ENCODE peak calls at places on chromosome 1, in four cellular contexts. S is uterus, J is mammary epithelial cell, E is fibroblast of lung. D is an unnamed sample.
A peak's percentile ranks its signal among the peaks of the same experiment; 100 is the strongest.

GRCh38 chr1:221732052-221732451 is 9.8 kb downstream of the DUSP10 start:
- DNase-seq in J (peak; percentile 4), E (no peak), S (no peak), D (no peak)

GRCh38 chr1:221841291-221841982 is 99.5 kb upstream of the DUSP10 start:
- DNase-seq in E (no peak), J (no peak), S (no peak), D (no peak)

GRCh38 chr1:94416901-94417701 is 1.1 kb upstream of the ABCD3 start:
- DNase-seq in J (peak; percentile 77), S (peak; percentile 47), E (peak; percentile 85), D (no peak)

GRCh38 chr1:6489799-6490180 is 1.7 kb downstream of the PLEKHG5 start:
- DNase-seq in S (peak; percentile 42), E (peak; percentile 70), J (peak; percentile 80), D (no peak)

GRCh38 chr1:95352767-95353166 is 118.8 kb downstream of the RWDD3 start:
- DNase-seq in S (no peak), E (no peak), J (no peak), D (no peak)

GRCh38 chr1:238329671-238330070 is 438.9 kb upstream of the ZP4 start:
- DNase-seq in E (no peak), S (no peak), J (no peak), D (no peak)

GRCh38 chr1:44775930-44776748 is 799 bp downstream of the RPS8 start:
- DNase-seq in J (peak; percentile 26), S (peak; percentile 36), E (peak; percentile 17), D (no peak)

GRCh38 chr1:56925193-56925592 is 40.6 kb downstream of the C8B start:
- DNase-seq in S (no peak), J (no peak), E (no peak), D (no peak)

GRCh38 chr1:29624747-29625420 is 388.6 kb downstream of the PTPRU start:
- DNase-seq in S (no peak), E (no peak), J (no peak), D (no peak)

GRCh38 chr1:244012232-244012631 is 38.9 kb upstream of the ZBTB18 start:
- DNase-seq in S (no peak), J (peak; percentile 48), E (peak; percentile 47), D (no peak)

GRCh38 chr1:116817582-116818064 is 63.4 kb downstream of the CD2 start:
- DNase-seq in S (no peak), E (peak; percentile 2), J (peak; percentile 63), D (no peak)

GRCh38 chr1:15933684-15934083 is 42.2 kb downstream of the ZBTB17 start:
- DNase-seq in S (no peak), E (no peak), J (no peak), D (no peak)

GRCh38 chr1:15937146-15937545 is 38.8 kb downstream of the ZBTB17 start:
- DNase-seq in S (no peak), J (no peak), E (no peak), D (no peak)

GRCh38 chr1:15934211-15935055 is 41.5 kb downstream of the ZBTB17 start:
- DNase-seq in S (no peak), J (no peak), E (no peak), D (no peak)

GRCh38 chr1:15936025-15936424 is 39.9 kb downstream of the ZBTB17 start:
- DNase-seq in J (no peak), E (no peak), S (no peak), D (no peak)

DNA sequence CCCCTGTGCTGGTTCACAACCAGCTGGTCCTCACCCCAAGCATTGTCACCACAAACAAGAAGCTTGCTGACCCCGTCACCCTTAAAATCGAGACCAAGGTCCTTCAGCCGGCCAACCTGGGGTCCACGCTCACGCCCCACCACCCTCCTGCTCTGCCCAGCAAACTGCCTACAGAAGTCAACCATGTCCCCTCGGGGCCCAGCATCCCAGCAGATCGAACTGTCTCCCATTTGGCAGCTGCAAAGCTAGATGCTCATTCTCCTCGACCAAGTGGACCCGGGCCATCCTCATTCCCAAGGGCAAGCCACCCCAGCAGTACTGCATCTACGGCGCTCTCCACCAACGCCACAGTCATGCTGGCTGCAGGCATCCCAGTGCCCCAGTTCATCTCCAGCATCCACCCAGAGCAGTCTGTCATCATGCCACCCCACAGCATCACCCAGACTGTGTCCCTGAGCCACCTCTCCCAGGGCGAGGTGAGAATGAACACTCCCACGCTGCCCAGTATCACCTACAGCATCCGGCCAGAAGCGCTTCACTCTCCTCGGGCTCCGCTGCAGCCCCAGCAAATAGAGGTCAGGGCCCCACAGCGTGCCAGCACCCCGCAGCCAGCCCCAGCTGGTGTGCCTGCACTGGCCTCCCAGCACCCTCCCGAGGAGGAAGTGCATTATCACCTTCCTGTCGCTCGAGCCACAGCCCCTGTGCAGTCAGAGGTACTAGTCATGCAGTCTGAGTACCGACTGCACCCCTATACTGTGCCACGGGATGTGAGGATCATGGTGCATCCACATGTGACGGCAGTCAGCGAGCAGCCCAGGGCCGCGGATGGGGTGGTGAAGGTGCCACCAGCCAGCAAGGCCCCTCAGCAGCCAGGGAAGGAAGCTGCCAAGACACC is 40.6 kb downstream of the ZBTB17 start:
- DNase-seq in S (no peak), J (no peak), E (no peak), D (no peak)
- H3K36me3 ChIP-seq in S (no peaks in the 10 kb centered on the region), J (peaks cover 25% of the 10 kb centered on the region), E (peaks cover 16% of the 10 kb centered on the region), D (no peaks in the 10 kb centered on the region)

GRCh38 chr1:109383087-109383779 is 14.5 kb downstream of the SORT1 start:
- DNase-seq in S (no peak), E (no peak), J (no peak), D (no peak)

GRCh38 chr1:109379422-109379821 is 18.3 kb downstream of the SORT1 start:
- DNase-seq in J (no peak), E (peak; percentile 64), S (no peak), D (no peak)

GRCh38 chr1:109381573-109381972 is 16.1 kb downstream of the SORT1 start:
- DNase-seq in S (no peak), E (no peak), J (no peak), D (no peak)

GRCh38 chr1:109377698-109378097 is 20.0 kb downstream of the SORT1 start:
- DNase-seq in J (no peak), S (no peak), E (no peak), D (no peak)

DNA sequence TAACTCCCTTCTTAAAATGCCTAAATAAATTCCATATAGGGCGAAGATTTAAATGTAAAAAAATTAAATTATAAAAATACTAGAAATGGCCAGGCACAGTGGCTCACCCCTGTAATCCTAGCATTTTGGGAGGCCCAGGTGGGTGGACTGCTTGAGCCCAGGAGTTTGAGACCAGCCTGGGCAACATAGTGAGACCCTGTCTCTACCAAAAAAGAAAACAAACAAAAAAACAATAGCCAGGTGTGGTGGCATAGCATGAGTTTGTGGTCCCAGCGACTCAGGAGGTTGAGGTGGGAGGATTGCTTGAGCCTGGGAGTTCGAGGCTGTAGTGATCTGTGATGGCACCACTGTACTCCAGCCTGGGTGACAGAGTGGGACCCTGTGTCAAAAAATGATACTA is 17.8 kb downstream of the SORT1 start:
- DNase-seq in S (no peak), E (no peak), J (no peak), D (no peak)
- H3K27ac ChIP-seq in S (no peak overlapping the region), E (no peak overlapping the region), J (no peak overlapping the region), D (peak overlapping the region; percentile 8)

GRCh38 chr1:216722841-216723240 is 388 bp downstream of the ESRRG start:
- DNase-seq in J (no peak), S (no peak), E (no peak), D (no peak)

GRCh38 chr1:216726435-216726834 is 3.2 kb upstream of the ESRRG start:
- DNase-seq in J (no peak), E (no peak), S (no peak), D (no peak)

GRCh38 chr1:216721878-216722277 is 1.4 kb downstream of the ESRRG start:
- DNase-seq in E (no peak), S (no peak), J (no peak), D (no peak)

DNA sequence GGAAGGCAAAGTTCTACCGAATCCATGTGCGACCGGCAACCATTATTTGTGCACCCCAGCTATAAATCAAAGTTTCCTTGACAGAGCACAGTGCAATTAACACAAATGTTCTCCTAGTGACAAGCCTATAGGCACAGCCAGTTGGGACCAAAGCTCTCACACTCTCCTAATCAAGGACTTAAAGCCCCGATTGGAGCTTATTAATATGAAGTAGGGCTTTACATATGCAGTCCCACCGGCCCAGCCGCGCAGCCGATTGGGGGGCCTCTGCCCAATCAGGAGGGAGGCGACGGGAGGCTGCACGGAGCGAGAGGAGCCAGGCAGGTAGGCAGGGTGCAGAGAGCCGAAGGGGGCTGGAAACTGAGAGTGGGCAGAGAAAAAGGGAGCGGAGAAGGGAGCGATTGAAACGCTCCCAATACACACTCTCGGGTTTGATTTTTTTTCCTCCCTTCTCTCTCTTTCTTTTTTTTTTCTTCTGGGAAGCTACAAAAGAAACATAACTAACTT is at the start of gene ESRRG:
- DNase-seq in E (no peak), J (no peak), S (no peak), D (no peak)
- H3K27me3 ChIP-seq in E (no peaks in the 10 kb centered on the region), J (peaks cover 13% of the 10 kb centered on the region), S (peaks cover 37% of the 10 kb centered on the region), D (peaks cover 25% of the 10 kb centered on the region)

DNA sequence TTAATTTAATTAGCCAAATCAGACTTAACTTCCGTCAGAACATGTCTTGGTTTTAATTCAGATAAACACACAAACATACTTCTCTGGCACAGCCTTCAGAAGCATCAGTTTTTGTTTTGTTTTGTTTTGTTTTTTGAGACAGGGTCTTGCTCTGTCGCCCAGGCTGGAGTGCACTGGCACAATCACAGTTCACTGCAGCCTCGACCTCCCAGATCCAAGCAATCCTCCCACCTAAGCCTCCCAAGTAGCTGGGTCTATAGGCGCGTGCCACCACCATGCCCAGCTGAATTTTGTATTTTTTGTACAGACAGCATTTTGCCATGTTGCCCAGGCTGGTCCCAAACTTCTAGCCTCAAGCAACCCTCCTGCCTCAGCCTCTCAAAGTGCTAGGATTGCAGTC is 34.7 kb downstream of the MDM4 start:
- DNase-seq in S (no peak), J (no peak), E (no peak), D (no peak)
- H3K36me3 ChIP-seq in S (no peaks in the 10 kb centered on the region), J (peaks cover 30% of the 10 kb centered on the region), E (peaks cover 6% of the 10 kb centered on the region), D (no peaks in the 10 kb centered on the region)

GRCh38 chr1:99198377-99198776 is 65.9 kb upstream of the PLPPR4 start:
- DNase-seq in S (no peak), E (no peak), J (no peak), D (no peak)
- H3K27ac ChIP-seq in S (no peak overlapping the region), E (no peak overlapping the region), J (no peak overlapping the region), D (no peak overlapping the region)

GRCh38 chr1:212070720-212071302 is 35.3 kb downstream of the DTL start:
- DNase-seq in E (peak; percentile 78), J (peak; percentile 25), S (no peak), D (no peak)
- H3K27me3 ChIP-seq in E (no peaks in the 10 kb centered on the region), J (no peaks in the 10 kb centered on the region), S (no peaks in the 10 kb centered on the region), D (no peaks in the 10 kb centered on the region)

DNA sequence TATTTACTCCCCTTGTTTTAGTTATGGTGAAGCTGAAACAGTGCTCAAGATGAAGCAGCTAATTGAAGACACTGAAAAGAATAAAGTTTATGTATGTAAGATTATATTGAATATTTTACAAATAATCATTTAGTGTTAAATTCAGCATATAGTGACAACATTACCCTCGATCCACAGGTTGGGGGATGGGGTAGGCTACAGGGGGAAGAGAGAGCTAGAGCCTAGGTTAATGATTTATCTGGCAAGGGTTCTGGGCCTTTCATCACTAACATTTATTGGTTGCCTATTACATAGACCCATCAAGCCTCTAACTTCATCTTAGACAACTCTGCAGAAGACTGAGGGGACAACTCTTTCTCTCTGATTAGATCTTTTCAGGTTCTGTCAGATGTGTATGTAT is 21.3 kb downstream of the ZCCHC17 start:
- DNase-seq in E (no peak), J (no peak), S (no peak), D (no peak)
- H3K36me3 ChIP-seq in E (no peaks in the 10 kb centered on the region), J (peaks cover 12% of the 10 kb centered on the region), S (no peaks in the 10 kb centered on the region), D (peaks cover 87% of the 10 kb centered on the region)

GRCh38 chr1:204089044-204089751 is 16.3 kb downstream of the SOX13 start:
- DNase-seq in E (peak; percentile 62), J (peak; percentile 52), S (peak; percentile 97), D (peak; percentile 56)
- H3K27ac ChIP-seq in E (no peak overlapping the region), J (peak overlapping the region; percentile 9), S (peak overlapping the region; percentile 94), D (peak overlapping the region; percentile 95)

D was measured in tibial nerve.